ENCODE peak calls at places on chromosome 1, in four cellular contexts. G is Kasumi-1, D is left lobe of liver, T is HT-29. E is an unnamed sample.

GRCh38 chr1:53946252-53947171 is at the start of gene LRRC42:
- DNase-seq in G (peak), D (no peak), T (no peak), E (no peak)

GRCh38 chr1:109892476-109893368 is 17.9 kb upstream of the CSF1 start:
- DNase-seq in G (no peak), D (no peak), T (no peak), E (no peak)

GRCh38 chr1:159790237-159790917 is 9.6 kb downstream of the DUSP23 start:
- DNase-seq in G (peak), D (no peak), T (peak), E (peak)

GRCh38 chr1:41501581-41501980 is 17.1 kb upstream of the EDN2 start:
- DNase-seq in G (no peak), D (no peak), T (peak), E (no peak)

GRCh38 chr1:165637427-165637826 is 6.4 kb downstream of the MGST3 start:
- DNase-seq in G (no peak), D (peak), T (no peak), E (no peak)

GRCh38 chr1:226209307-226210059 is 14.0 kb upstream of the MIXL1 start:
- DNase-seq in G (no peak), D (no peak), T (no peak), E (peak)

GRCh38 chr1:84847253-84848247 is 45.5 kb downstream of the LPAR3 start:
- DNase-seq in G (peak), D (peak), T (peak), E (peak)

GRCh38 chr1:19074361-19074901 is 118.0 kb upstream of the IFFO2 start:
- DNase-seq in G (no peak), D (no peak), T (no peak), E (no peak)

GRCh38 chr1:227728059-227728891 is 6.8 kb downstream of the JMJD4 start:
- DNase-seq in G (peak), D (peak), T (peak), E (peak)

E was measured in G401.